ENCODE peak calls at places on chromosome 6, in seven cellular contexts. X is progenitor cell of endocrine pancreas, B is fibroblast of lung, M is GM20000, Y is thoracic aorta, N is endothelial cell, D is astrocyte of the spinal cord. W is an unnamed sample.

GRCh38 chr6:167401525-167402194 is 76.8 kb downstream of the TTLL2 start:
- DNase-seq in X (no peak), B (no peak), M (no peak), Y (no peak), N (peak; percentile 11), D (no peak), W (no peak)

GRCh38 chr6:158481612-158482473 is 78.0 kb upstream of the TMEM181 start:
- DNase-seq in X (no peak), B (peak; percentile 85), M (no peak), Y (no peak), N (no peak), D (peak; percentile 83), W (peak; percentile 83)

GRCh38 chr6:14713008-14713452 is 532.8 kb upstream of the JARID2 start:
- DNase-seq in X (no peak), B (peak; percentile 81), M (no peak), Y (no peak), N (no peak), D (peak; percentile 80), W (peak; percentile 95)

GRCh38 chr6:112235956-112236355 is 18.4 kb downstream of the LAMA4 start:
- DNase-seq in X (no peak), B (peak; percentile 78), M (no peak), Y (no peak), N (no peak), D (peak; percentile 74), W (peak; percentile 40)

GRCh38 chr6:53011993-53012392 is 16.9 kb upstream of the GSTA4 start:
- DNase-seq in X (no peak), B (no peak), M (no peak), Y (no peak), N (no peak), D (no peak), W (peak; percentile 21)

GRCh38 chr6:28343898-28344677 is 5.7 kb upstream of the ZKSCAN3 start:
- DNase-seq in X (no peak), B (no peak), M (no peak), Y (no peak), N (no peak), D (no peak), W (no peak)

GRCh38 chr6:142395768-142396231 is 94.0 kb downstream of the ADGRG6 start:
- DNase-seq in X (no peak), B (peak; percentile 70), M (peak; percentile 41), Y (no peak), N (no peak), D (peak; percentile 66), W (no peak)

GRCh38 chr6:41780623-41781301 is at the start of gene PRICKLE4:
- DNase-seq in X (no peak), B (no peak), M (peak; percentile 39), Y (no peak), N (peak; percentile 62), D (no peak), W (no peak)

GRCh38 chr6:72621243-72622093 is at the start of gene KCNQ5:
- DNase-seq in X (peak; percentile 21), B (peak; percentile 33), M (peak; percentile 71), Y (no peak), N (peak; percentile 14), D (peak; percentile 24), W (peak; percentile 11)

GRCh38 chr6:150673720-150674361 is 74.2 kb downstream of the PLEKHG1 start:
- DNase-seq in X (no peak), B (no peak), M (no peak), Y (no peak), N (no peak), D (no peak), W (no peak)

GRCh38 chr6:145112711-145113148 is 622.6 kb downstream of the EPM2A start:
- DNase-seq in X (no peak), B (peak; percentile 72), M (no peak), Y (no peak), N (no peak), D (no peak), W (peak; percentile 4)

GRCh38 chr6:5619249-5619648 is 357.9 kb downstream of the FARS2 start:
- DNase-seq in X (no peak), B (no peak), M (peak; percentile 54), Y (no peak), N (no peak), D (no peak), W (no peak)

GRCh38 chr6:34957184-34957904 is 68.3 kb downstream of the ANKS1A start:
- DNase-seq in X (no peak), B (no peak), M (no peak), Y (no peak), N (no peak), D (no peak), W (no peak)

GRCh38 chr6:43891072-43891870 is 121.3 kb downstream of the VEGFA start:
- DNase-seq in X (no peak), B (no peak), M (no peak), Y (no peak), N (no peak), D (no peak), W (no peak)

DNA sequence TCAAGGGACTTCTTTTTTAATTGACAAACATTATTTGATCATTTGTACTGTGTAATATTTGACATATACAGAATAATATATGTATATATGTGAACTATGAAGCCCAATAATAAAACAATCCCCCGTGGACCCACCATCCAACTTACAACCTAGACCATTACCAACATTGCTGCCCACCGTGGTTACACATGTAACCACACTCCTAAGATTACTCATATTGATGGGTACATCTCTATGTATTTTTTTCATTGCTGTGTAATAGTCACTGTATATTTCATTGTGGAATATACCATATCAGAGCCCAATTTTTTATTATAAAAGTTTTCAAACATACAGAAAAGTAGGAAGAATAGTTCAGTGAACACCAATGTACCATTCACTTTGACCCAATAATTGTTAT is 94.3 kb downstream of the RTN4IP1 start:
- DNase-seq in X (no peak), B (no peak), M (no peak), Y (no peak), N (no peak), D (no peak), W (no peak)
- TF ChIP-seq CTCF in X (no peak), B (no peak), M (no peak), Y (no peak), N (no peak), D (no peak), W (no peak)

DNA sequence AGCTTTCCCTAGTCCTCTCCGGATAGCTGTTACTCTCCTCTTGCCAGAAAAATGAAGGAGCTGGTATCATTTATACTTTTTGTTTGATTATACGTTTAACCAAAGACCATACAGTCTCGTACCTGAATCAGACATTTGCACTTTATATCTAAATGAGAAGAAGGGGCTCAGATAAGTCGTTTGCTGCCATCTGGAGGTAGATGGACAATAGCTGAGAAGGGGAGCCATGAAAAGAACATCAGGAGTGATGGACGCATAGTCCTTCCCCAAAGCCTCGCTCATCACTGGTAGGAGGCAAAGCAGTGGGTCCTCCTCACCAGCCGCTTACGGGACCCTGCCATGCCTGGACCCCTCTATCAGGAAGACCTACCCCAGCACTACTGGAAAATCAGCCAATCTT is 45.4 kb downstream of the RPF2 start:
- DNase-seq in X (no peak), B (no peak), M (no peak), Y (no peak), N (no peak), D (no peak), W (no peak)
- TF ChIP-seq CTCF in X (no peak), B (no peak), M (no peak), Y (no peak), N (no peak), D (no peak), W (no peak)

DNA sequence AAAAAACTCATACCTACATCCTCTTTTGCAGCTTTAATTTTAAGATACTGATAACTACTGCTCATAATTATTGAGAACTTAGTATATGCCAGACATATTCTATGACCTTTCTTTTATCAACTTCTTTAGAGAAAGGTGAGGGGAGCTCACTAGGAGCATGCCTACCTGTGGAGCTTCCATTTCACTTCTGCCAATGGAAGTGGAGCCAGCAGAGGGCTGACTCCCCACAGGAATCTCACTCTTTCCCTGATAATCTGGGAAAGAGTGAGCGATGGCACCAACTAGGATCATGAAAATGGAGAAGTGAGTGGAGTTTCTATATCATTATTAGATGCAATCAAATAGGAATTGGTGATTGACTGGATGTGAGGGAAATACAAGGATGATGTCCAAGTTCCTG is 484.9 kb downstream of the LMBRD1 start:
- DNase-seq in X (no peak), B (no peak), M (no peak), Y (no peak), N (no peak), D (no peak), W (no peak)
- TF ChIP-seq CTCF in X (no peak), B (no peak), M (no peak), Y (no peak), N (no peak), D (no peak), W (no peak)

DNA sequence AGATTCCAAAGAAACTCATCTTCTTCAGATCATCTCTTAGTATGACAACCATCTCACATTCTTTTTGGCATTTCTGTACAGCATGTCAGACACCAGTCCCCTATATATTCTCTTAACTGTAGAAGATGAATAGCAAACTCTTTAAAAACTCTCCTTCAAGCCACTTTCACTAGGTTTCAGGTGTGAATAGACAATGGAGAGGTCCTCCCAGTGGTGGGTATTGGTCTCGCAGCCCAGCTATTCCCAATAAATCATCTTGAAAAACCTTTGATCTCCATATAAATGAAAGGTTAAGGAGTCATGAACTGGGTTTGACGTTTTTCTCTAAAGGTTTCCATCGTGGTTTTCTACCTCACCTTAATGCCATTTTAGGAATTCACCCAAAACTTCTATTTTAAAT is 180.0 kb downstream of the GJA1 start:
- DNase-seq in X (no peak), B (no peak), M (no peak), Y (no peak), N (no peak), D (no peak), W (no peak)
- TF ChIP-seq CTCF in X (peak; percentile 36), B (no peak), M (no peak), Y (no peak), N (peak; percentile 32), D (peak; percentile 23), W (peak; percentile 62)

GRCh38 chr6:33744895-33745546 is 1.7 kb downstream of the IP6K3 start:
- DNase-seq in X (no peak), B (no peak), M (no peak), Y (no peak), N (no peak), D (no peak), W (no peak)
- TF ChIP-seq CTCF in X (no peak), B (no peak), M (no peak), Y (no peak), N (no peak), D (no peak), W (no peak)

GRCh38 chr6:1047926-1048595 is 263.8 kb upstream of the FOXQ1 start:
- DNase-seq in X (no peak), B (no peak), M (no peak), Y (no peak), N (no peak), D (peak; percentile 60), W (no peak)
- TF ChIP-seq CTCF in X (no peak), B (no peak), M (no peak), Y (no peak), N (no peak), D (no peak), W (no peak)

DNA sequence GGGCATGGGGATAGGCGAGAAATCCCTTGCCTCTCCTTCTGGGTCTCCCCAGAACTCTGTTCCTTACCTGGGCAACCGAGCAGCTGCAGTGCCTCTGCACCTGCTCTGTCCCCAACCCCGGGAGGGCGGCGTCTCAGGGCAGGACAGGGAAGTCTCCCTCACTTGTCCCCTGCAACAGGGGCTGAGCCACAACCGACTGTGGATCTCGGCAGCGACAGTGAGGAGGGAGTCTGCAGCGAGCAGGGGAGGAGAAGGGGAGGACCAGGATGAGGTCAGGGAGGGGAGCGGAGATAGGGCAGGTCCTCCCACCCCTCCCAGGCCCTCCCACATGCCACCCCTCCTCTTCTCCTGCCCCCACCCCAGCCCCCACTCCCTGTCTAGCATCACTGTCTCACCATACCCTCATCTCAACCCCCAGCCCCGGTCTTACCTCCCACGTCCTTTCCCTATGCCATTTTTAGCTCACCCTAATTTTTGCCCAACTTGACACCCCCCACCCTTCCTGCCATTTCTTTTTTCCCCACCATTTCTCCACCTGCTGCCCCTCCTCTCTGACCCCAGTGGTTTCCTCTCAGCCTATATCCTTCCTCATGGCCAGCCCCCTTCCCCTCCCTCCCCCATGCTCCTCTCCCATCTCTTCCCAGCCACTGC is at the start of gene TNXB:
- DNase-seq in X (no peak), B (no peak), M (no peak), Y (no peak), N (no peak), D (no peak), W (no peak)
- TF ChIP-seq CTCF in X (no peak), B (no peak), M (no peak), Y (no peak), N (no peak), D (no peak), W (no peak)